ENCODE peak calls at places on chromosomes 13 and 19, in four cellular contexts. M is heart left ventricle, S is tibial artery, X is trophoblast cell. I is an unnamed sample.
A peak's percentile ranks its signal among the peaks of the same experiment; 100 is the strongest.

GRCh38 chr19:42323473-42323851 is 2.0 kb upstream of the MEGF8 start:
- DNase-seq in S (no peak), X (no peak), M (no peak), I (no peak)

GRCh38 chr13:31322025-31322424 is 122.2 kb downstream of the B3GLCT start:
- DNase-seq in S (peak; percentile 75), X (peak; percentile 60), M (no peak), I (no peak)

GRCh38 chr19:30036154-30037129 is 94.4 kb downstream of the URI1 start:
- DNase-seq in S (no peak), X (peak; percentile 47), M (no peak), I (peak; percentile 13)

GRCh38 chr13:30442854-30443379 is 20.6 kb downstream of the UBE2L5 start:
- DNase-seq in M (no peak), S (no peak), X (no peak), I (no peak)

GRCh38 chr13:93603043-93603442 is 376.4 kb downstream of the GPC6 start:
- DNase-seq in M (no peak), S (no peak), X (no peak), I (peak; percentile 85)

GRCh38 chr13:26456578-26457119 is 100.8 kb upstream of the WASF3 start:
- DNase-seq in M (no peak), S (no peak), X (peak; percentile 68), I (no peak)

GRCh38 chr13:19860884-19861655 is 2.4 kb downstream of the ZMYM5 start:
- DNase-seq in S (no peak), M (no peak), X (peak; percentile 28), I (peak; percentile 83)

GRCh38 chr19:31154021-31154420 is 195.2 kb downstream of the TSHZ3 start:
- DNase-seq in S (no peak), X (no peak), M (no peak), I (peak; percentile 99)

GRCh38 chr13:83085186-83085900 is 796.9 kb downstream of the SLITRK1 start:
- DNase-seq in M (no peak), X (no peak), S (no peak), I (no peak)

GRCh38 chr13:39597828-39598227 is 5.2 kb downstream of the LHFPL6 start:
- DNase-seq in X (no peak), M (no peak), S (no peak), I (no peak)

GRCh38 chr13:37884026-37884425 is 14.5 kb upstream of the TRPC4 start:
- DNase-seq in M (no peak), X (no peak), S (no peak), I (no peak)

GRCh38 chr13:39397221-39397620 is 205.8 kb downstream of the LHFPL6 start:
- DNase-seq in M (no peak), X (no peak), S (no peak), I (no peak)

GRCh38 chr19:15829277-15829770 is 13.9 kb upstream of the OR10H1 start:
- DNase-seq in S (no peak), M (no peak), X (no peak), I (peak; percentile 41)

GRCh38 chr19:47032171-47032811 is 12.7 kb downstream of the NPAS1 start:
- DNase-seq in M (no peak), X (peak; percentile 70), S (no peak), I (no peak)

GRCh38 chr19:51020988-51021651 is 1.6 kb upstream of the KLK10 start:
- DNase-seq in X (peak; percentile 47), S (no peak), M (no peak), I (no peak)

GRCh38 chr13:29859971-29860370 is 9.6 kb upstream of the UBL3 start:
- DNase-seq in X (peak; percentile 93), M (no peak), S (no peak), I (no peak)

GRCh38 chr19:34662919-34663318 is 14.0 kb downstream of the SCGB2B2 start:
- DNase-seq in M (no peak), S (no peak), X (peak; percentile 29), I (no peak)

GRCh38 chr13:39554371-39554770 is 48.6 kb downstream of the LHFPL6 start:
- DNase-seq in S (no peak), M (no peak), X (peak; percentile 62), I (no peak)

GRCh38 chr19:48837081-48837524 is 812 bp upstream of the HSD17B14 start:
- DNase-seq in S (peak; percentile 93), M (peak; percentile 86), X (peak; percentile 68), I (peak; percentile 61)

GRCh38 chr19:29247912-29248311 is 35.0 kb upstream of the UQCRFS1 start:
- DNase-seq in S (no peak), M (no peak), X (no peak), I (no peak)

GRCh38 chr13:81116461-81117282 is 775.7 kb upstream of the SPRY2 start:
- DNase-seq in X (no peak), S (no peak), M (no peak), I (no peak)

GRCh38 chr13:24664726-24665409 is 15.3 kb upstream of the ATP12A start:
- DNase-seq in X (peak; percentile 97), M (no peak), S (no peak), I (peak; percentile 100)

GRCh38 chr13:39538826-39539555 is 64.0 kb downstream of the LHFPL6 start:
- DNase-seq in X (peak; percentile 19), S (no peak), M (no peak), I (peak; percentile 34)

GRCh38 chr13:50158385-50159165 is 143.3 kb downstream of the KCNRG start:
- DNase-seq in M (no peak), X (no peak), S (no peak), I (no peak)

GRCh38 chr19:33080761-33081681 is at the start of gene GPATCH1:
- DNase-seq in S (peak; percentile 85), M (peak; percentile 89), X (peak; percentile 91), I (peak; percentile 58)

GRCh38 chr19:1041272-1041834 is 1.4 kb downstream of the ABCA7 start:
- DNase-seq in S (no peak), X (no peak), M (no peak), I (no peak)

GRCh38 chr13:76936736-76937135 is 11.6 kb upstream of the ACOD1 start:
- DNase-seq in M (no peak), X (peak; percentile 71), S (no peak), I (peak; percentile 51)

GRCh38 chr13:43908156-43909126 is 28.7 kb downstream of the LACC1 start:
- DNase-seq in S (no peak), M (no peak), X (peak; percentile 97), I (peak; percentile 72)

GRCh38 chr13:87669379-87669978 is 1.7 kb upstream of the SLITRK5 start:
- DNase-seq in M (no peak), X (peak; percentile 16), S (no peak), I (peak; percentile 32)

GRCh38 chr13:113192279-113192678 is 16.2 kb downstream of the PCID2 start:
- DNase-seq in M (no peak), S (no peak), X (no peak), I (no peak)

GRCh38 chr13:113184568-113185440 is 23.7 kb downstream of the PCID2 start:
- DNase-seq in S (no peak), X (no peak), M (no peak), I (no peak)

GRCh38 chr13:113186061-113186900 is 22.2 kb downstream of the PCID2 start:
- DNase-seq in S (no peak), M (no peak), X (no peak), I (no peak)

GRCh38 chr13:113187263-113187669 is 21.2 kb downstream of the PCID2 start:
- DNase-seq in S (peak; percentile 90), M (peak; percentile 85), X (peak; percentile 96), I (peak; percentile 99)

GRCh38 chr13:113187905-113188595 is 20.4 kb downstream of the PCID2 start:
- DNase-seq in M (no peak), S (no peak), X (no peak), I (no peak)
- H3K4me1 ChIP-seq in M (no peaks in the 10 kb centered on the region), S (no peaks in the 10 kb centered on the region), X (no peaks in the 10 kb centered on the region), I (peaks cover 12% of the 10 kb centered on the region)

GRCh38 chr19:6579450-6580178 is 11.3 kb downstream of the CD70 start:
- DNase-seq in M (no peak), X (no peak), S (no peak), I (no peak)

GRCh38 chr19:6576869-6577281 is 14.1 kb downstream of the CD70 start:
- DNase-seq in S (no peak), X (no peak), M (no peak), I (no peak)

GRCh38 chr19:6586056-6586455 is 4.9 kb downstream of the CD70 start:
- DNase-seq in S (no peak), X (no peak), M (no peak), I (no peak)

GRCh38 chr19:6577410-6578125 is 13.4 kb downstream of the CD70 start:
- DNase-seq in M (no peak), S (no peak), X (peak; percentile 38), I (peak; percentile 86)

DNA sequence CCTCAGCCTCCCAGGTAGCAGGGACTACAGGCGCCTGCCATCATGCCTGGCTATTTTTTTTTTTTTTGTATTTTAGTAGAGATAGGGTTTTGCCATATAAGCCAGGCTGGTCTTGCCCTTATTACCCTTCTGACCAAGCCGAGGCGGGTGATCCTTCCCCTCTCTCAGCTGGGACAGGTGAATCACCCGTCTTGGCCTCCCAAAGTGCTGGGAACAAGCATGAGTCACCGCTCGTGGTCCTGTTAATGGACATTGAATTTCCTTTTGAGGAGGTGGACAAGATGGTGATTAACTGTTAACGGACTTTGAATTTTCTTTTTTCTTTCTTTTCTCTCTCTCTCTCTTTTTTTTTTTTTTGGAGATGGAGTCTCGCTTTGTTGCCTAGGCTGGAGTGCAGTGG is 10.6 kb downstream of the CD70 start:
- DNase-seq in M (no peak), S (no peak), X (peak; percentile 66), I (peak; percentile 42)
- H3K4me1 ChIP-seq in M (no peaks in the 10 kb centered on the region), S (no peaks in the 10 kb centered on the region), X (no peaks in the 10 kb centered on the region), I (peaks cover 17% of the 10 kb centered on the region)

GRCh38 chr13:102999498-102999897 is 66.7 kb downstream of the SLC10A2 start:
- DNase-seq in M (no peak), X (no peak), S (no peak), I (no peak)
- H3K4me1 ChIP-seq in M (no peaks in the 10 kb centered on the region), X (peaks cover 3% of the 10 kb centered on the region), S (no peaks in the 10 kb centered on the region), I (peaks cover under 1% of the 10 kb centered on the region)

GRCh38 chr19:18483119-18483518 is 38.8 kb downstream of the ELL start:
- DNase-seq in X (no peak), S (no peak), M (no peak), I (no peak)
- H3K4me1 ChIP-seq in X (peaks cover 28% of the 10 kb centered on the region), S (peaks cover 68% of the 10 kb centered on the region), M (peaks cover 48% of the 10 kb centered on the region), I (peaks cover 33% of the 10 kb centered on the region)

GRCh38 chr19:3656073-3656746 is 29.6 kb upstream of the CACTIN start:
- DNase-seq in S (no peak), M (no peak), X (no peak), I (no peak)

GRCh38 chr19:3656747-3657394 is 30.3 kb upstream of the CACTIN start:
- DNase-seq in S (no peak), X (no peak), M (no peak), I (peak; percentile 59)

GRCh38 chr19:3658823-3659745 is 32.5 kb upstream of the CACTIN start:
- DNase-seq in S (no peak), X (no peak), M (no peak), I (no peak)

GRCh38 chr19:3658004-3658822 is 31.6 kb upstream of the CACTIN start:
- DNase-seq in S (no peak), X (no peak), M (no peak), I (no peak)

GRCh38 chr19:3657395-3657769 is 30.8 kb upstream of the CACTIN start:
- DNase-seq in M (no peak), S (no peak), X (no peak), I (no peak)
- H3K4me1 ChIP-seq in M (no peaks in the 10 kb centered on the region), S (no peaks in the 10 kb centered on the region), X (no peaks in the 10 kb centered on the region), I (peaks cover 13% of the 10 kb centered on the region)